ENCODE peak calls at places on chromosomes 3 and 15, in nine cellular contexts. D is HepG2, V is neuronal stem cell, E is endothelial cell of umbilical vein, J is MM.1S, Q is kidney, G is GM23248, B is SK-N-SH, N is mesendoderm. O is an unnamed sample.

GRCh38 chr15:39830166-39830565 is 47.5 kb upstream of the FSIP1 start:
- DNase-seq in J (no peak), E (no peak), G (no peak), D (no peak), Q (no peak), N (no peak), B (no peak), V (no peak), O (no peak)

GRCh38 chr3:33083958-33084357 is 13.0 kb downstream of the GLB1 start:
- DNase-seq in V (no peak), G (no peak), Q (no peak), J (no peak), D (no peak), B (no peak), N (no peak), E (no peak), O (no peak)

GRCh38 chr3:80063535-80063934 is 295.7 kb upstream of the ROBO1 start:
- DNase-seq in J (no peak), B (no peak), E (no peak), V (no peak), D (no peak), Q (no peak), G (no peak), N (no peak), O (no peak)

GRCh38 chr15:98796685-98797084 is 148.3 kb downstream of the IGF1R start:
- DNase-seq in N (no peak), D (no peak), G (no peak), J (no peak), E (peak), Q (no peak), B (no peak), V (no peak), O (no peak)

GRCh38 chr15:100765458-100766224 is 114.0 kb upstream of the ALDH1A3 start:
- DNase-seq in D (no peak), N (no peak), V (no peak), G (no peak), E (no peak), J (no peak), B (no peak), Q (no peak), O (no peak)

GRCh38 chr3:13483988-13484695 is 4.0 kb downstream of the HDAC11 start:
- DNase-seq in V (no peak), N (no peak), B (no peak), G (no peak), Q (peak), E (no peak), D (no peak), J (no peak), O (no peak)

GRCh38 chr3:42012935-42013651 is 51.2 kb upstream of the ULK4 start:
- DNase-seq in E (peak), V (no peak), D (peak), J (peak), Q (peak), N (peak), B (peak), G (peak), O (peak)

GRCh38 chr3:194399166-194399565 is at the start of gene GP5:
- DNase-seq in N (no peak), G (no peak), D (no peak), E (no peak), B (no peak), J (no peak), Q (no peak), V (no peak), O (no peak)

GRCh38 chr15:76382987-76383728 is 46.6 kb downstream of the ISL2 start:
- DNase-seq in V (no peak), D (no peak), E (no peak), B (no peak), G (no peak), J (no peak), Q (no peak), N (no peak), O (no peak)

GRCh38 chr3:51927095-51927977 is 14.4 kb downstream of the RRP9 start:
- DNase-seq in N (no peak), E (no peak), Q (no peak), B (no peak), J (no peak), V (no peak), G (no peak), D (no peak), O (no peak)

GRCh38 chr3:81072591-81072990 is 688.9 kb downstream of the GBE1 start:
- DNase-seq in J (no peak), V (no peak), N (no peak), Q (no peak), B (no peak), D (no peak), E (no peak), G (no peak), O (no peak)

GRCh38 chr15:75455424-75455981 is 4.0 kb upstream of the SIN3A start:
- DNase-seq in B (peak), E (peak), N (peak), D (peak), V (peak), Q (peak), G (peak), J (peak), O (peak)

DNA sequence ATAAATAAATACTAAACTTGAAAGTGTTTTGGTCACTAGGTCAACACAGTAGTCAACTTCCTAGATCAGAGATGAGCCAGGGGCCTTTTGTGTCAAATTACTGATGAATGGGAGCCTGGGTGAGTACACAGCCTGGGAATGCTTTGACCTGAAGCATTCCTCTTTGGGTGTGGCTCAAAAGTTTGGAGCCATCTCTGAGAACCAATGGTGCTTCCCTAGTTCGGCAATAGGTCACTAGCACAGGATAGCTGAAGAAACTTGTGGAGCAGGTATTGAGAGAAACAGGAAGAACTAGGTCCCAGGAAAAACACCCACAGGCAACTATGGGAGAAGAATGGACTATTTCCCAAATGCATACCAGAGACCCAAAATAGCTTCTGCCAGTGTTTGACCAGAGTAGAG is 56.6 kb upstream of the PLXND1 start:
- DNase-seq in B (no peak), G (peak), J (no peak), E (no peak), D (peak), V (no peak), Q (no peak), N (peak), O (peak)
- H3K9ac ChIP-seq in B (no peak), G (no peak), J (no peak), E (no peak), D (no peak), V (no peak), Q (no peak), N (no peak), O (no peak)

GRCh38 chr3:49967307-49967706 is 27.4 kb downstream of the RBM6 start:
- DNase-seq in B (no peak), J (no peak), V (no peak), E (no peak), N (no peak), Q (no peak), G (peak), D (no peak), O (peak)

GRCh38 chr3:49976942-49977341 is 37.0 kb downstream of the RBM6 start:
- DNase-seq in G (no peak), D (no peak), E (no peak), N (no peak), V (no peak), J (no peak), Q (no peak), B (no peak), O (no peak)

DNA sequence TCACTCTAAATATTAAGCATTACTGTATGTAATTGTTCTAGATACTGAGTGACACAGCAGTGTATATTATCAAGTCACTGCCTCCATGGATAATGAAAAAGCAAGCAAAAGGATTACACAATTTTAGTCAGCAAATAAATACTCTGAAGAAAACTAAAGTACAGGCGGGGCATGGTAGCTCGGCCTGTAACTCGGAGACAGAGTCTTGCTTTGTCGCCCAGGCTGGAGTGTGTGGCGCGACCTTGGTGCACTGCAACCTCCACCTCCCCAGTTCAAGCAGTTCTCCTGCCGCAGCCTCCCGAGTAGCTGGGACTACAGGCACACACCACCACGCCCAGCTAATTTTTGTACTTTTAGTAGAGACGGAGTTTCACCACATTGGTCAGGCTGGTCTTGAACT is 32.7 kb downstream of the RBM6 start:
- DNase-seq in Q (no peak), V (no peak), N (no peak), G (no peak), E (no peak), B (no peak), J (no peak), D (peak), O (no peak)
- H3K9ac ChIP-seq in Q (no peak), V (no peak), N (no peak), G (no peak), E (no peak), B (no peak), J (no peak), D (no peak), O (no peak)

DNA sequence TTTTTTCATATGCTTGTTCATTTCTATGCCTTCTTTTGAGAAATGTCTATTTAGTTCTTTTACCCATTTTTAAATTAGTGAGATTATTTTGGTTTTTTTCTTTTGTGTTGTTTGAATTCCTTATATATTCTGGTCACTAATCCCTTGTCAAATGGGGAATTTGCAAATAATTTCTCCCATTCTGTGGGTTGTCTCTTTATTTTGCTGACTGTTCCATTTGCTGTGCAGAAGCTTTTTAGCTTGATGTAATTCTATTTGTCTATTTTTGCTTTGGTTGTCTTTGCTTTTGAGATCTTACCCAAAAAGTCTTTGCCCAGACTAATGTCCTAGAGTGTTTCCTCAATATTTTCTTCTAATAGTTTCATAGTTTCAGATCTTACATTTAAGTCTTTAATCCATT is 472.9 kb downstream of the TBL1XR1 start:
- DNase-seq in E (no peak), B (no peak), V (no peak), J (no peak), Q (no peak), G (no peak), N (no peak), D (no peak), O (no peak)
- H3K9ac ChIP-seq in E (no peak), B (no peak), V (no peak), J (no peak), Q (no peak), G (no peak), N (no peak), D (no peak), O (no peak)

GRCh38 chr3:190097025-190097424 is 23.7 kb downstream of the P3H2 start:
- DNase-seq in V (no peak), N (no peak), Q (no peak), B (no peak), G (no peak), J (no peak), E (no peak), D (no peak), O (no peak)

GRCh38 chr3:190096345-190096744 is 24.4 kb downstream of the P3H2 start:
- DNase-seq in D (no peak), Q (no peak), J (no peak), B (no peak), E (no peak), V (no peak), N (no peak), G (no peak), O (no peak)

GRCh38 chr3:190092250-190092649 is 28.4 kb downstream of the P3H2 start:
- DNase-seq in B (no peak), D (no peak), Q (no peak), N (no peak), G (peak), J (no peak), V (no peak), E (peak), O (peak)

GRCh38 chr3:190097617-190098016 is 23.1 kb downstream of the P3H2 start:
- DNase-seq in G (no peak), V (no peak), E (no peak), N (peak), Q (peak), D (no peak), B (no peak), J (no peak), O (no peak)

DNA sequence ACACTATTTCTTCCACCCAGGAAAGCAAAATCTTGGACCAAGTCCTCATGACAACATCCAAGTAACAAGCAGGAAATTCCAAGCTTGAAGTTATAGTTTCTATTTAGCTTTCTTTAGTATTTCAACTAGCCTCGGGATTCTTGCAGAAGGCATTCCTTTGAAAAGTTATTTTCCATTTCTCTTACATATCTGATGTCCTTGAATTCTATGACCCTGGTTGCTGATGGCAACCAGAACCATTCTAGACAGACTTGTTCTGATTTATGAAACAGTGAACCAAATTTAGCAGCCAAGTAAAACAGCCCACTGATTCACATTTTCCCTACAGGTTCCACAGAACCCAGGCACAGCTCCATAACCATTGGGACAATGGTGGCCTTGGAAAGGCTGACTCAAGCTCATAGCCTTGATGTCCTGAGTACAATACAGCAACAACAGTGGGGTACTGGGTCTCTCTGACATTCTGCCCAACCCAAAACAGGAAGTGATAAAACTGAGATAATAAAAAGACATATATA is 26.4 kb downstream of the P3H2 start:
- DNase-seq in B (no peak), J (no peak), E (peak), N (no peak), V (no peak), Q (no peak), D (no peak), G (peak), O (peak)
- H3K9ac ChIP-seq in B (peak), J (no peak), E (no peak), N (no peak), V (no peak), Q (no peak), D (no peak), G (peak), O (no peak)